ENCODE peak calls at places on chromosomes 1 and 21, in six cellular contexts. G, L, Q, N, A and E are unnamed samples.

GRCh38 chr1:53190210-53190611 is 6.4 kb upstream of the CPT2 start:
- DNase-seq in G (peak), L (no peak), Q (peak), N (peak), A (no peak), E (no peak)

GRCh38 chr1:60950431-60951068 is 131.8 kb upstream of the NFIA start:
- DNase-seq in G (no peak), L (no peak), Q (no peak), N (no peak), A (no peak), E (no peak)

GRCh38 chr1:217907504-217907903 is 276.4 kb downstream of the SPATA17 start:
- DNase-seq in G (no peak), L (no peak), Q (no peak), N (no peak), A (no peak), E (no peak)

GRCh38 chr1:48302652-48303051 is 80.1 kb downstream of the SLC5A9 start:
- DNase-seq in G (no peak), L (no peak), Q (no peak), N (no peak), A (no peak), E (no peak)

GRCh38 chr1:1451696-1452364 is 2.3 kb downstream of the ATAD3C start:
- DNase-seq in G (no peak), L (no peak), Q (no peak), N (no peak), A (no peak), E (no peak)

GRCh38 chr1:7229696-7230095 is 444.4 kb downstream of the CAMTA1 start:
- DNase-seq in G (no peak), L (no peak), Q (no peak), N (no peak), A (no peak), E (no peak)

GRCh38 chr21:42254631-42255030 is 35.7 kb downstream of the ABCG1 start:
- DNase-seq in G (no peak), L (no peak), Q (no peak), N (no peak), A (no peak), E (no peak)

GRCh38 chr1:186819140-186819539 is 9.6 kb upstream of the PLA2G4A start:
- DNase-seq in G (no peak), L (peak), Q (no peak), N (peak), A (peak), E (no peak)